ENCODE peak calls at places on chromosome 14, in six cellular contexts. W, J, T, S, L and M are unnamed samples. For H3K36me3, the result is how much of the 10 kb centered on the place peaks cover.

GRCh38 chr14:51544426-51544825 is 107.3 kb upstream of the FRMD6 start:
- DNase-seq in T (no peak), W (no peak), L (no peak), S (no peak), J (no peak), M (no peak)

GRCh38 chr14:88856786-88857366 is 32.4 kb downstream of the TTC8 start:
- DNase-seq in J (no peak), L (no peak), T (no peak), S (no peak), W (no peak), M (no peak)

GRCh38 chr14:102530828-102531478 is 21.4 kb upstream of the ANKRD9 start:
- DNase-seq in S (no peak), L (no peak), J (no peak), T (no peak), W (no peak), M (peak)

GRCh38 chr14:106812788-106813476 is 1286.5 kb downstream of the TMEM121 start:
- DNase-seq in S (no peak), T (no peak), L (no peak), W (no peak), J (no peak), M (no peak)

GRCh38 chr14:101980700-101981099 is 16.3 kb downstream of the DYNC1H1 start:
- DNase-seq in J (no peak), L (peak), W (no peak), S (no peak), T (peak), M (peak)

GRCh38 chr14:22668863-22669262 is 24.7 kb upstream of the OR6J1 start:
- DNase-seq in T (no peak), L (no peak), J (no peak), W (no peak), S (no peak), M (no peak)

GRCh38 chr14:65373011-65373670 is 39.4 kb upstream of the FUT8 start:
- DNase-seq in S (no peak), W (no peak), J (no peak), L (peak), T (no peak), M (no peak)

GRCh38 chr14:101481557-101481956 is 79.7 kb upstream of the DIO3 start:
- DNase-seq in T (no peak), W (no peak), S (no peak), J (no peak), L (no peak), M (no peak)

GRCh38 chr14:56100556-56100955 is 17.7 kb upstream of the PELI2 start:
- DNase-seq in S (no peak), L (no peak), T (no peak), W (no peak), J (no peak), M (peak)

GRCh38 chr14:101960225-101960624 is 4.1 kb upstream of the DYNC1H1 start:
- DNase-seq in W (no peak), J (peak), T (no peak), L (no peak), S (peak), M (no peak)

GRCh38 chr14:61705017-61705416 is 9.7 kb downstream of the HIF1A start:
- DNase-seq in L (no peak), J (no peak), T (no peak), S (no peak), W (no peak), M (no peak)

GRCh38 chr14:39102265-39102968 is 618 bp downstream of the SEC23A start:
- DNase-seq in S (no peak), J (peak), L (peak), W (no peak), T (peak), M (peak)

GRCh38 chr14:53621986-53622385 is 334.6 kb downstream of the BMP4 start:
- DNase-seq in T (no peak), S (no peak), J (no peak), L (no peak), W (no peak), M (no peak)

GRCh38 chr14:48973136-48973535 is 613.0 kb downstream of the RPS29 start:
- DNase-seq in W (no peak), T (no peak), J (no peak), L (no peak), S (no peak), M (no peak)

GRCh38 chr14:74739293-74740030 is 23.7 kb upstream of the YLPM1 start:
- DNase-seq in J (no peak), T (no peak), W (no peak), L (no peak), S (no peak), M (peak)

GRCh38 chr14:23562822-23563472 is 4.6 kb downstream of the AP1G2 start:
- DNase-seq in J (peak), W (peak), L (peak), S (no peak), T (peak), M (peak)

GRCh38 chr14:21748869-21749303 is 75.3 kb upstream of the OR4E1 start:
- DNase-seq in J (peak), L (peak), S (peak), T (peak), W (peak), M (peak)

GRCh38 chr14:64632056-64632455 is 72.2 kb upstream of the PLEKHG3 start:
- DNase-seq in L (no peak), W (no peak), T (no peak), J (no peak), S (no peak), M (no peak)

GRCh38 chr14:75984674-75985073 is 889 bp upstream of the IFT43 start:
- DNase-seq in L (no peak), S (no peak), J (no peak), W (no peak), T (no peak), M (no peak)

GRCh38 chr14:75980856-75981255 is 939 bp downstream of the TGFB3 start:
- DNase-seq in L (no peak), T (peak), J (no peak), W (no peak), S (no peak), M (peak)

GRCh38 chr14:75981426-75981825 is 369 bp downstream of the TGFB3 start:
- DNase-seq in T (no peak), J (no peak), W (no peak), L (no peak), S (peak), M (no peak)

GRCh38 chr14:75981826-75982723 is at the start of gene TGFB3:
- DNase-seq in L (peak), T (peak), S (peak), J (peak), W (peak), M (peak)

DNA sequence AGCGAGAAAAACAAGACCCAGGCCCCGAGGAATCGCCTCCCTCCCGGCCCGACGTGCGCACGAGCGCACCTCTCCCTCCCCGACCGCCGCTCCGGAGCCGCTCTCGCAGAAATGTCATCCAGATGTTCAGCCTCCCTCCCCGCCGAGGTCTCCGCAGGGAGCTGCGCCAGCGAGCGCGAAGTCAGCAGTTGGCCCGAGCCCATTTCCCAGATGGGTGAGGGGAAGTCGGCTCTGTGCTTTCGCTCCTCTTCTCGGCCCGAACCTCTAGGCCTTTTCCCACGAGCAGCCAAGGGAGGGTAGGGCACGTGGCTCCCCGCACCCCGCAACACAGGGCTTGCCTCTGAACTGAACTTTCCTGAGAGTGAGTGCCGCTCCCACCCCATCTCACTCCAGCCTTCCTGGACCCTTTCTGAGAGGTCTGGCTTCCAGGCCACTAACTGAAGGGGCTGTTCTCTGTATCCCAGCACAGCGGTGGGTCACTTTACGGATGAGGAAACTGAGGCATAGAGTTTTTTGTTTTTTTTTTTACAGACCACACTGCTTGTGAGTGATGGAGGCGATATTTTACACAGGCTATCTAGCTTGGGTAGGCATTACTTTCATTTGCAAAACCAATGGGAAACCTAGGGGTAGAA is 1.0 kb upstream of the TGFB3 start:
- DNase-seq in T (peak), W (no peak), L (peak), J (peak), S (peak), M (no peak)
- TF ChIP-seq CTCF in T (no peak), W (no peak), L (no peak), J (peak), S (no peak), M (no peak)

GRCh38 chr14:96741151-96741977 is 55.8 kb upstream of the VRK1 start:
- DNase-seq in T (peak), S (peak), J (peak), W (peak), L (peak), M (peak)
- H3K4me3 ChIP-seq in T (peak), S (peak), J (no peak), W (peak), L (peak), M (peak)

GRCh38 chr14:91493169-91493568 is 16.9 kb downstream of the PPP4R3A start:
- DNase-seq in S (no peak), W (no peak), J (no peak), L (no peak), T (no peak), M (no peak)
- H3K36me3 ChIP-seq in S (under half), W (under half), J (under half), L (under half), T (under half), M (under half)

GRCh38 chr14:33990790-33991189 is 39.9 kb upstream of the EGLN3 start:
- DNase-seq in S (no peak), W (no peak), T (no peak), L (no peak), J (no peak), M (no peak)

GRCh38 chr14:33986804-33987203 is 35.9 kb upstream of the EGLN3 start:
- DNase-seq in T (peak), J (no peak), S (no peak), L (peak), W (no peak), M (peak)

GRCh38 chr14:33987565-33988080 is 36.7 kb upstream of the EGLN3 start:
- DNase-seq in S (no peak), T (no peak), W (no peak), J (no peak), L (no peak), M (no peak)

GRCh38 chr14:33979613-33980276 is 28.9 kb upstream of the EGLN3 start:
- DNase-seq in T (no peak), J (no peak), S (no peak), L (no peak), W (no peak), M (no peak)

GRCh38 chr14:33985242-33985641 is 34.4 kb upstream of the EGLN3 start:
- DNase-seq in T (no peak), J (no peak), W (no peak), L (no peak), S (no peak), M (no peak)
- TF ChIP-seq CTCF in T (no peak), J (no peak), W (no peak), L (no peak), S (no peak), M (no peak)

GRCh38 chr14:90985601-90986242 is 74.7 kb downstream of the RPS6KA5 start:
- DNase-seq in J (no peak), W (no peak), L (no peak), T (no peak), S (peak), M (no peak)
- H3K4me3 ChIP-seq in J (no peak), W (no peak), L (no peak), T (no peak), S (no peak), M (no peak)

GRCh38 chr14:58367296-58367695 is 28.4 kb upstream of the TOMM20L start:
- DNase-seq in L (no peak), W (no peak), S (no peak), T (no peak), J (peak), M (no peak)

GRCh38 chr14:58362798-58363412 is 32.8 kb upstream of the TOMM20L start:
- DNase-seq in L (peak), W (no peak), S (peak), T (peak), J (no peak), M (peak)
- H3K36me3 ChIP-seq in L (under half), W (under half), S (under half), T (under half), J (under half), M (under half)

GRCh38 chr14:50041980-50042379 is 74.4 kb downstream of the VCPKMT start:
- DNase-seq in W (no peak), L (no peak), J (no peak), S (no peak), T (no peak), M (no peak)

GRCh38 chr14:50047274-50047676 is 69.1 kb downstream of the VCPKMT start:
- DNase-seq in S (no peak), L (no peak), J (peak), W (no peak), T (no peak), M (peak)

GRCh38 chr14:50045837-50046236 is 70.5 kb downstream of the VCPKMT start:
- DNase-seq in S (no peak), L (no peak), T (no peak), W (no peak), J (no peak), M (no peak)

GRCh38 chr14:50045039-50045711 is 71.2 kb downstream of the VCPKMT start:
- DNase-seq in T (peak), S (peak), L (peak), W (peak), J (peak), M (peak)

GRCh38 chr14:50044040-50044651 is 72.2 kb downstream of the VCPKMT start:
- DNase-seq in L (no peak), J (no peak), T (no peak), W (peak), S (no peak), M (no peak)
- TF ChIP-seq CTCF in L (no peak), J (no peak), T (no peak), W (no peak), S (no peak), M (no peak)

DNA sequence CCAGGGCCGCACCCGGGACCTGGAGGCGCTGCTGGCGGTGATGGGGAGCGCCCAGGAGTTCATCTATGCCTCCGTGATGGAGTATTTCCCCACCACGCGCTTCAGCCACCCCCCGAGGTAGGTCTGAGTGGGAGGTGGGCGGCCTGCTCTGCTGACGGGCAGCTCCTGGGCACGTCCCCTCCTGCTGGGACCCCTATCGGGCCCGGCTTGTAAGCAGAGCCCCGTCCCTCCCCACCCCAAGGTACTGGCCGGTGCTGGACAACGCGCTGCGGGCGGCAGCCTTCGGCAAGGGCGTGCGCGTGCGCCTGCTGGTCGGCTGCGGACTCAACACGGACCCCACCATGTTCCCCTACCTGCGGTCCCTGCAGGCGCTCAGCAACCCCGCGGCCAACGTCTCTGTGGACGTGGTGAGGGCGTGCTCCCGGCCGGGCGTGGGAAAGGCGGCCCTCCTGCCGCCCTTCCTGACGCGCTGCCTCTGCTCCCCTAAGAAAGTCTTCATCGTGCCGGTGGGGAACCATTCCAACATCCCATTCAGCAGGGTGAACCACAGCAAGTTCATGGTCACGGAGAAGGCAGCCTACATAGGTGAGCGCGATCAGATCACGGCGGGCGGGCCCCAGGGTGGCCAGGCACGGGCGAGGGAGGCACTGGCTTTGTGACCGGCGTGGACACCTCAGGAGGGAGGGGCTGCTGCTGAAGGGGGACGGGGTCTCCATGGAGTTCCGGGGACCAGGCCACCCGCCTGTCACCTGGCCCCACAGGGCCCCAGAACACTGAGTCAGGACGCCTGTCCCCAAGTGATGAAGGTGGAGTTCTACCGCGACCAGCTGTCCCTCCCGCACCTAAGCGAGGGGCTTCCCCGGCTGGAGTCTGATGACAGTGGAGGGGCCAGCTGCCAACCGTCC is 7.3 kb downstream of the PLD4 start:
- DNase-seq in S (no peak), W (no peak), J (no peak), L (no peak), T (no peak), M (no peak)
- H3K4me3 ChIP-seq in S (no peak), W (no peak), J (no peak), L (no peak), T (no peak), M (no peak)